ENCODE peak calls at places on chromosome 2, in four cellular contexts. One of them, this sample, is unnamed.

GRCh38 chr2:157761520-157761919 is 114.6 kb downstream of the ACVR1 start:
- DNase-seq in left kidney: no peak
- DNase-seq in ELR: peak; percentile 19
- DNase-seq in C1 segment of cervical spinal cord: no peak
- DNase-seq in this sample: peak; percentile 21

GRCh38 chr2:239396881-239397681 is 3.7 kb downstream of the HDAC4 start:
- DNase-seq in C1 segment of cervical spinal cord: no peak
- DNase-seq in left kidney: peak; percentile 57
- DNase-seq in ELR: no peak
- DNase-seq in this sample: no peak

GRCh38 chr2:74947703-74948102 is 10.7 kb upstream of the POLE4 start:
- DNase-seq in ELR: no peak
- DNase-seq in left kidney: no peak
- DNase-seq in C1 segment of cervical spinal cord: no peak
- DNase-seq in this sample: no peak

GRCh38 chr2:225994748-225995405 is 595.4 kb downstream of the NYAP2 start:
- DNase-seq in ELR: peak; percentile 72
- DNase-seq in left kidney: no peak
- DNase-seq in C1 segment of cervical spinal cord: no peak
- DNase-seq in this sample: peak; percentile 65

GRCh38 chr2:235444101-235444597 is 49.7 kb upstream of the AGAP1 start:
- DNase-seq in left kidney: no peak
- DNase-seq in ELR: no peak
- DNase-seq in C1 segment of cervical spinal cord: no peak
- DNase-seq in this sample: peak; percentile 43

GRCh38 chr2:28415715-28416114 is 23.1 kb downstream of the FOSL2 start:
- DNase-seq in ELR: no peak
- DNase-seq in left kidney: no peak
- DNase-seq in C1 segment of cervical spinal cord: no peak
- DNase-seq in this sample: no peak

GRCh38 chr2:82591718-82592117 is 1867.4 kb downstream of the SUCLG1 start:
- DNase-seq in left kidney: no peak
- DNase-seq in ELR: no peak
- DNase-seq in C1 segment of cervical spinal cord: no peak
- DNase-seq in this sample: no peak

GRCh38 chr2:58633576-58634365 is 392.6 kb upstream of the FANCL start:
- DNase-seq in C1 segment of cervical spinal cord: no peak
- DNase-seq in left kidney: no peak
- DNase-seq in ELR: peak; percentile 92
- DNase-seq in this sample: peak; percentile 82

GRCh38 chr2:45637440-45637839 is 14.0 kb upstream of the PRKCE start:
- DNase-seq in C1 segment of cervical spinal cord: no peak
- DNase-seq in left kidney: peak; percentile 44
- DNase-seq in ELR: peak; percentile 79
- DNase-seq in this sample: peak; percentile 60

GRCh38 chr2:108612153-108612513 is 77.9 kb downstream of the LIMS1 start:
- DNase-seq in C1 segment of cervical spinal cord: no peak
- DNase-seq in left kidney: peak; percentile 80
- DNase-seq in ELR: no peak
- DNase-seq in this sample: no peak

GRCh38 chr2:133576714-133577113 is 8.5 kb upstream of the NCKAP5 start:
- DNase-seq in left kidney: no peak
- DNase-seq in ELR: no peak
- DNase-seq in C1 segment of cervical spinal cord: no peak
- DNase-seq in this sample: no peak

GRCh38 chr2:117771969-117772630 is 42.4 kb upstream of the DDX18 start:
- DNase-seq in C1 segment of cervical spinal cord: no peak
- DNase-seq in left kidney: peak; percentile 65
- DNase-seq in ELR: peak; percentile 45
- DNase-seq in this sample: peak; percentile 22

GRCh38 chr2:191929288-191929687 is 82.4 kb upstream of the CAVIN2 start:
- DNase-seq in ELR: no peak
- DNase-seq in left kidney: no peak
- DNase-seq in C1 segment of cervical spinal cord: no peak
- DNase-seq in this sample: no peak

GRCh38 chr2:96146151-96146880 is 1.1 kb upstream of the DUSP2 start:
- DNase-seq in ELR: no peak
- DNase-seq in C1 segment of cervical spinal cord: no peak
- DNase-seq in left kidney: peak; percentile 83
- DNase-seq in this sample: no peak

GRCh38 chr2:144330951-144331651 is 188.8 kb downstream of the ZEB2 start:
- DNase-seq in ELR: peak; percentile 20
- DNase-seq in C1 segment of cervical spinal cord: no peak
- DNase-seq in left kidney: no peak
- DNase-seq in this sample: no peak

GRCh38 chr2:105933906-105934305 is 189.2 kb downstream of the NCK2 start:
- DNase-seq in ELR: no peak
- DNase-seq in left kidney: no peak
- DNase-seq in C1 segment of cervical spinal cord: no peak
- DNase-seq in this sample: no peak

GRCh38 chr2:17646096-17646554 is 105.6 kb downstream of the VSNL1 start:
- DNase-seq in left kidney: peak; percentile 87
- DNase-seq in ELR: peak; percentile 81
- DNase-seq in C1 segment of cervical spinal cord: peak; percentile 13
- DNase-seq in this sample: peak; percentile 77

GRCh38 chr2:178722296-178722695 is 84.9 kb downstream of the TTN start:
- DNase-seq in left kidney: no peak
- DNase-seq in ELR: no peak
- DNase-seq in C1 segment of cervical spinal cord: no peak
- DNase-seq in this sample: no peak

GRCh38 chr2:71906357-71906973 is 241.2 kb downstream of the CYP26B1 start:
- DNase-seq in ELR: peak; percentile 21
- DNase-seq in left kidney: no peak
- DNase-seq in C1 segment of cervical spinal cord: no peak
- DNase-seq in this sample: no peak

GRCh38 chr2:235486729-235487128 is 7.1 kb upstream of the AGAP1 start:
- DNase-seq in C1 segment of cervical spinal cord: no peak
- DNase-seq in left kidney: no peak
- DNase-seq in ELR: no peak
- DNase-seq in this sample: no peak

GRCh38 chr2:17083902-17084301 is 418.3 kb upstream of the CYRIA start:
- DNase-seq in C1 segment of cervical spinal cord: no peak
- DNase-seq in left kidney: no peak
- DNase-seq in ELR: peak; percentile 52
- DNase-seq in this sample: peak; percentile 86

GRCh38 chr2:31446848-31447247 is 32.3 kb upstream of the XDH start:
- DNase-seq in left kidney: no peak
- DNase-seq in ELR: peak; percentile 30
- DNase-seq in C1 segment of cervical spinal cord: no peak
- DNase-seq in this sample: peak; percentile 17

GRCh38 chr2:238154570-238154969 is 4.2 kb upstream of the ERFE start:
- DNase-seq in C1 segment of cervical spinal cord: no peak
- DNase-seq in left kidney: no peak
- DNase-seq in ELR: no peak
- DNase-seq in this sample: no peak

GRCh38 chr2:218286570-218287459 is 5.5 kb downstream of the TMBIM1 start:
- DNase-seq in ELR: peak; percentile 97
- DNase-seq in left kidney: peak; percentile 90
- DNase-seq in C1 segment of cervical spinal cord: peak; percentile 75
- DNase-seq in this sample: peak; percentile 99

GRCh38 chr2:189465478-189465877 is 24.2 kb downstream of the WDR75 start:
- DNase-seq in ELR: no peak
- DNase-seq in C1 segment of cervical spinal cord: no peak
- DNase-seq in left kidney: no peak
- DNase-seq in this sample: no peak

GRCh38 chr2:203579131-203579643 is 44.1 kb upstream of the RAPH1 start:
- DNase-seq in left kidney: peak; percentile 75
- DNase-seq in C1 segment of cervical spinal cord: no peak
- DNase-seq in ELR: peak; percentile 77
- DNase-seq in this sample: peak; percentile 59

GRCh38 chr2:170155022-170155722 is 22.8 kb upstream of the MYO3B start:
- DNase-seq in ELR: peak; percentile 76
- DNase-seq in left kidney: peak; percentile 18
- DNase-seq in C1 segment of cervical spinal cord: no peak
- DNase-seq in this sample: peak; percentile 76

GRCh38 chr2:86194751-86195054 is 559 bp downstream of the IMMT start:
- DNase-seq in ELR: no peak
- DNase-seq in left kidney: no peak
- DNase-seq in C1 segment of cervical spinal cord: no peak
- DNase-seq in this sample: no peak

GRCh38 chr2:227627769-227628168 is 10.5 kb downstream of the SCYGR4 start:
- DNase-seq in ELR: no peak
- DNase-seq in left kidney: no peak
- DNase-seq in C1 segment of cervical spinal cord: no peak
- DNase-seq in this sample: no peak